ENCODE peak calls at places on chromosomes 13 and 19, in eight cellular contexts. A is BE2C, V is cardiac muscle cell, Y is GM23338, N is aorta, T is breast epithelium, F is tibial artery, L is NT2/D1. S is an unnamed sample.

GRCh38 chr13:34469212-34469983 is 472.7 kb upstream of the NBEA start:
- DNase-seq in L (no peak), V (no peak), N (no peak), F (no peak), T (no peak), A (peak; percentile 13), Y (no peak), S (no peak)

GRCh38 chr13:30702006-30702405 is 33.3 kb upstream of the ALOX5AP start:
- DNase-seq in F (no peak), Y (no peak), N (no peak), A (no peak), T (no peak), L (no peak), V (no peak), S (no peak)

GRCh38 chr13:106753241-106753640 is 185.3 kb upstream of the ARGLU1 start:
- DNase-seq in A (no peak), N (no peak), T (no peak), L (no peak), V (peak; percentile 28), Y (no peak), F (peak; percentile 26), S (no peak)

GRCh38 chr19:40256511-40256910 is 28.6 kb downstream of the AKT2 start:
- DNase-seq in L (no peak), Y (no peak), N (no peak), A (no peak), V (no peak), F (no peak), T (no peak), S (peak; percentile 1)

GRCh38 chr13:71663431-71663830 is 203.6 kb downstream of the DACH1 start:
- DNase-seq in F (no peak), N (no peak), T (no peak), V (no peak), Y (no peak), A (no peak), L (no peak), S (no peak)

GRCh38 chr19:12314553-12314952 is 18.9 kb downstream of the ZNF563 start:
- DNase-seq in N (no peak), A (no peak), V (no peak), L (no peak), Y (no peak), F (no peak), T (no peak), S (no peak)

GRCh38 chr13:79482271-79482970 is 1.5 kb downstream of the NDFIP2 start:
- DNase-seq in F (no peak), A (no peak), L (no peak), Y (no peak), T (no peak), N (no peak), V (no peak), S (no peak)

GRCh38 chr13:59801107-59801880 is 362.4 kb downstream of the DIAPH3 start:
- DNase-seq in T (no peak), A (no peak), F (no peak), Y (no peak), N (no peak), L (no peak), V (no peak), S (no peak)

GRCh38 chr13:48315981-48316380 is 12.4 kb downstream of the RB1 start:
- DNase-seq in Y (no peak), T (no peak), N (no peak), F (no peak), A (no peak), L (no peak), V (no peak), S (peak; percentile 15)

GRCh38 chr19:31351212-31352193 is 2.3 kb upstream of the TSHZ3 start:
- DNase-seq in L (no peak), Y (peak; percentile 62), A (no peak), N (no peak), V (peak; percentile 48), F (no peak), T (no peak), S (peak; percentile 44)

GRCh38 chr13:73274147-73274546 is 215.3 kb downstream of the KLF5 start:
- DNase-seq in F (no peak), N (no peak), T (no peak), A (no peak), V (no peak), Y (no peak), L (no peak), S (no peak)

GRCh38 chr19:55066107-55066709 is 3.3 kb upstream of the RDH13 start:
- DNase-seq in L (no peak), N (no peak), V (no peak), T (no peak), Y (peak; percentile 60), F (no peak), A (no peak), S (no peak)

GRCh38 chr13:46184277-46184699 is 2.3 kb upstream of the LCP1 start:
- DNase-seq in T (no peak), V (peak; percentile 35), L (peak; percentile 38), F (no peak), Y (peak; percentile 81), A (peak; percentile 35), N (peak; percentile 64), S (peak; percentile 22)

GRCh38 chr13:108269601-108270328 is at the start of gene TNFSF13B:
- DNase-seq in V (peak; percentile 1), N (peak; percentile 66), Y (peak; percentile 71), A (peak; percentile 53), F (peak; percentile 29), L (no peak), T (no peak), S (peak; percentile 42)

GRCh38 chr13:20136781-20137703 is 23.8 kb downstream of the GJA3 start:
- DNase-seq in V (no peak), L (no peak), Y (peak; percentile 82), N (no peak), A (peak; percentile 56), F (no peak), T (no peak), S (no peak)

GRCh38 chr19:28330831-28331230 is 882.1 kb downstream of the UQCRFS1 start:
- DNase-seq in Y (no peak), A (no peak), T (no peak), N (no peak), F (no peak), V (no peak), L (no peak), S (no peak)

GRCh38 chr19:34328982-34329381 is 36.0 kb upstream of the GPI start:
- DNase-seq in L (no peak), N (no peak), T (no peak), F (no peak), A (no peak), V (no peak), Y (no peak), S (no peak)

GRCh38 chr13:25069236-25069635 is 26.7 kb upstream of the PABPC3 start:
- DNase-seq in V (no peak), A (no peak), N (no peak), F (no peak), Y (no peak), L (no peak), T (no peak), S (no peak)

GRCh38 chr19:28864577-28865042 is 348.3 kb downstream of the UQCRFS1 start:
- DNase-seq in N (no peak), T (no peak), V (peak; percentile 37), A (no peak), Y (no peak), F (no peak), L (no peak), S (peak; percentile 66)

GRCh38 chr13:101397742-101398141 is 18.6 kb downstream of the NALCN start:
- DNase-seq in V (no peak), L (no peak), F (no peak), T (no peak), Y (no peak), A (no peak), N (no peak), S (no peak)

GRCh38 chr19:18879579-18880373 is 16.2 kb downstream of the CERS1 start:
- DNase-seq in Y (peak; percentile 90), T (no peak), L (no peak), V (no peak), F (no peak), A (peak; percentile 75), N (no peak), S (no peak)

GRCh38 chr19:5245631-5246553 is 94.7 kb downstream of the PTPRS start:
- DNase-seq in T (no peak), F (no peak), Y (no peak), V (no peak), L (no peak), A (no peak), N (no peak), S (no peak)
- H3K27me3 ChIP-seq in T (no peaks in the 10 kb centered on the region), F (no peaks in the 10 kb centered on the region), Y (no peaks in the 10 kb centered on the region), V (no peaks in the 10 kb centered on the region), L (no peaks in the 10 kb centered on the region), A (no peaks in the 10 kb centered on the region), N (no peaks in the 10 kb centered on the region), S (no peaks in the 10 kb centered on the region)

DNA sequence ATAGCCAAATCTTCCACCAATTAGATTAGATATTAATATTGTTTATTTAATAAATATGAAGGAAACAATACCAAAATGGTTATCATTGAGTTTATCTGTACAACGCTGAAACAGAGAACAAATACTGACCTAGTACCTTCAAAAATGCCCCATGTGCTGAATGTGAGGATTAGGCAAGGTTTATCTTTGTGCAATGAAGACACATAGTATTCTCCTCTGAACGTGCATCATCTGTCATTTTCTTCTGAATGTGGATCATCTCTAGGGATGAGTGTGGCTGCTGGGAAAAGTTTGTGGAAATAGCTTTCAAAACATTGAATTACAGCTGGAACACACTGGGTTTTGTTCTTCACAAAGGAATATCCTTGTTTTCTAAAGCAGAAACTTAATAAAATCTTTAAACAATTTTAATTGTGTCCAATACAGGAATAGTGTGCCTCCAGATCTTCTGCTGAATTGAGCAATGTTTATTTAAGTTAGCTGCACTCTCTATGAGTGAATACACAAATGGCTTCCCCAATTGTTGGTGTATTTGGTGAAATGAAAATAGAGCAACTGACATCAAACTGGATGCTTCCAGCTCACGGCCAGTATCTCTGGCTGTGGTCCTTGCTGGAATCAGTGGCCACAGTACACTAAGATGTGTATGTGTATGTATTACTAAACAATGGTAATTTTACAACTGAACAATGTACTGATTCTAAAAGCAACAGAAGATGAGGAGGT is 6.7 kb downstream of the COL4A1 start:
- DNase-seq in A (no peak), T (no peak), F (no peak), L (no peak), Y (no peak), N (no peak), V (no peak), S (no peak)
- H3K27me3 ChIP-seq in A (peaks cover 77% of the 10 kb centered on the region), T (no peaks in the 10 kb centered on the region), F (no peaks in the 10 kb centered on the region), L (no peaks in the 10 kb centered on the region), Y (peaks cover 5% of the 10 kb centered on the region), N (no peaks in the 10 kb centered on the region), V (no peaks in the 10 kb centered on the region), S (no peaks in the 10 kb centered on the region)

DNA sequence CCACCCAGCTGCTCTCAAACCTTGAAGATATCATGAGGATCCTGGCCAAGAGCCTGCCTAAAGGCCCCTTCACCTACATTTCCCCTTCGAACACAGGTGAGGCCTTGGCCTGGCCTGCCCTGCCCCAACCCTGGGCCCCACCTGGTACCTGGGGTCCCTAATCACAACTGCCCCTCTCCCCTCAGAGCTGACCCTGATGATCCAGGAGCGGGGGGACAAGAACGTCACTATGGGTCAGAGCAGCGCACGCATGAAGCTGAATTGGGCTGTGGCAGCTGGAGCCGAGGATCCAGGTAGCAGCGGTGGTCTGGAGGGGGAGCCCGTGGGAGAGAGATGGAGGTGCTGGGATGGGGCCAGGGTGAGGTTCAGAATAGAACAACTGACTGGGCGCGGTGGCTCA is 17.7 kb downstream of the DDX39A start:
- DNase-seq in L (no peak), A (no peak), T (no peak), F (no peak), V (no peak), N (no peak), Y (no peak), S (no peak)
- H3K27me3 ChIP-seq in L (no peaks in the 10 kb centered on the region), A (no peaks in the 10 kb centered on the region), T (no peaks in the 10 kb centered on the region), F (no peaks in the 10 kb centered on the region), V (no peaks in the 10 kb centered on the region), N (no peaks in the 10 kb centered on the region), Y (no peaks in the 10 kb centered on the region), S (no peaks in the 10 kb centered on the region)

GRCh38 chr13:112062619-112063308 is 4.2 kb upstream of the SOX1 start:
- DNase-seq in N (no peak), V (peak; percentile 71), A (no peak), Y (peak; percentile 77), L (no peak), T (no peak), F (no peak), S (no peak)
- H3K27me3 ChIP-seq in N (no peaks in the 10 kb centered on the region), V (peaks cover 100% of the 10 kb centered on the region), A (peaks cover 85% of the 10 kb centered on the region), Y (peaks cover 98% of the 10 kb centered on the region), L (peaks cover 94% of the 10 kb centered on the region), T (peaks cover 5% of the 10 kb centered on the region), F (no peaks in the 10 kb centered on the region), S (peaks cover 100% of the 10 kb centered on the region)

S was measured in left ventricle myocardium inferior.